ENCODE peak calls at places on chromosomes 4 and X, in five cellular contexts. One of them, this sample, is unnamed.

GRCh38 chr4:152166567-152166966 is 369.3 kb downstream of the FBXW7 start:
- DNase-seq in GM20000: no peak
- DNase-seq in WERI-Rb-1: no peak
- DNase-seq in HepG2: no peak
- DNase-seq in psoas muscle: no peak
- DNase-seq in this sample: peak; percentile 79

GRCh38 chrX:26789751-26790150 is 573.8 kb downstream of the MAGEB5 start:
- DNase-seq in GM20000: no peak
- DNase-seq in WERI-Rb-1: no peak
- DNase-seq in HepG2: no peak
- DNase-seq in psoas muscle: no peak
- DNase-seq in this sample: no peak

GRCh38 chrX:69189972-69190371 is 24.7 kb upstream of the PJA1 start:
- DNase-seq in GM20000: no peak
- DNase-seq in WERI-Rb-1: no peak
- DNase-seq in HepG2: no peak
- DNase-seq in psoas muscle: no peak
- DNase-seq in this sample: no peak

GRCh38 chr4:113328514-113328913 is 279.1 kb downstream of the ANK2 start:
- DNase-seq in GM20000: no peak
- DNase-seq in WERI-Rb-1: peak; percentile 52
- DNase-seq in HepG2: peak; percentile 15
- DNase-seq in psoas muscle: no peak
- DNase-seq in this sample: peak; percentile 18

GRCh38 chr4:99968330-99968729 is 18.3 kb upstream of the H2AZ1 start:
- DNase-seq in GM20000: no peak
- DNase-seq in WERI-Rb-1: no peak
- DNase-seq in HepG2: no peak
- DNase-seq in psoas muscle: no peak
- DNase-seq in this sample: no peak

GRCh38 chr4:139256349-139256748 is 23.7 kb downstream of the MGARP start:
- DNase-seq in GM20000: no peak
- DNase-seq in WERI-Rb-1: no peak
- DNase-seq in HepG2: no peak
- DNase-seq in psoas muscle: no peak
- DNase-seq in this sample: no peak

GRCh38 chrX:129622757-129623301 is 31.9 kb downstream of the APLN start:
- DNase-seq in GM20000: no peak
- DNase-seq in WERI-Rb-1: no peak
- DNase-seq in HepG2: no peak
- DNase-seq in psoas muscle: no peak
- DNase-seq in this sample: no peak

GRCh38 chr4:102828497-102828808 is 1.1 kb upstream of the UBE2D3 start:
- DNase-seq in GM20000: no peak
- DNase-seq in WERI-Rb-1: no peak
- DNase-seq in HepG2: no peak
- DNase-seq in psoas muscle: no peak
- DNase-seq in this sample: no peak

GRCh38 chr4:8082517-8083055 is 76.0 kb downstream of the ABLIM2 start:
- DNase-seq in GM20000: no peak
- DNase-seq in WERI-Rb-1: no peak
- DNase-seq in HepG2: no peak
- DNase-seq in psoas muscle: peak; percentile 7
- DNase-seq in this sample: no peak

GRCh38 chrX:111040377-111041017 is 55.5 kb upstream of the PAK3 start:
- DNase-seq in GM20000: no peak
- DNase-seq in WERI-Rb-1: no peak
- DNase-seq in HepG2: no peak
- DNase-seq in psoas muscle: no peak
- DNase-seq in this sample: no peak

DNA sequence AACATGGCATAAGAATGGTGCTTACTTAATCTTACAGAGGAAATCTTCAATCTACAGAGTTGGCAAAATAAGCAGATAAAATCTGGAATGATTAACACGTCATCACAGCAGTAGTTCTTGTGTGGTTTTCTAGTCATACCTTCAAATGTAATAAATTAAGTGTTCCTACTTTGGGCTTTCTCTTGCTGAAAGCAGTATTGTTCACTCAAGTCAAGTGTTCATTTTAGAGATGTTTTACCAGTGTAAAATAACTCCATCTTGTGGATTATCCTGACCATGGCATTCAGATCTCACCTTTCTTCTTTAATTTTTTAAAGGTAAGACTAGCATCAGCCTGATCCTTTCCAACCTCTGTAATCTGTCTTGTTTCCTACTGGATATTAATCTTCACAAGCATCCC is 72.9 kb downstream of the ADAMTS3 start:
- DNase-seq in GM20000: no peak
- DNase-seq in WERI-Rb-1: no peak
- DNase-seq in HepG2: no peak
- DNase-seq in psoas muscle: no peak
- DNase-seq in this sample: no peak
- TF ChIP-seq CTCF in GM20000: no peak
- TF ChIP-seq CTCF in WERI-Rb-1: no peak
- TF ChIP-seq CTCF in HepG2: no peak
- TF ChIP-seq CTCF in psoas muscle: no peak
- TF ChIP-seq CTCF in this sample: no peak

GRCh38 chr4:162959056-162959455 is 207.6 kb downstream of the NAF1 start:
- DNase-seq in GM20000: peak; percentile 8
- DNase-seq in WERI-Rb-1: peak; percentile 61
- DNase-seq in HepG2: no peak
- DNase-seq in psoas muscle: no peak
- DNase-seq in this sample: peak; percentile 5
- TF ChIP-seq CTCF in GM20000: peak; percentile 2
- TF ChIP-seq CTCF in WERI-Rb-1: peak; percentile 69
- TF ChIP-seq CTCF in HepG2: peak; percentile 45
- TF ChIP-seq CTCF in psoas muscle: peak; percentile 12
- TF ChIP-seq CTCF in this sample: no peak

GRCh38 chr4:183727482-183727881 is 68.4 kb downstream of the TRAPPC11 start:
- DNase-seq in GM20000: no peak
- DNase-seq in WERI-Rb-1: no peak
- DNase-seq in HepG2: peak; percentile 69
- DNase-seq in psoas muscle: no peak
- DNase-seq in this sample: no peak

GRCh38 chr4:183718876-183719275 is 59.8 kb downstream of the TRAPPC11 start:
- DNase-seq in GM20000: no peak
- DNase-seq in WERI-Rb-1: no peak
- DNase-seq in HepG2: peak; percentile 26
- DNase-seq in psoas muscle: no peak
- DNase-seq in this sample: no peak

GRCh38 chr4:183723561-183724228 is 64.6 kb downstream of the TRAPPC11 start:
- DNase-seq in GM20000: no peak
- DNase-seq in WERI-Rb-1: no peak
- DNase-seq in HepG2: peak; percentile 64
- DNase-seq in psoas muscle: no peak
- DNase-seq in this sample: no peak

GRCh38 chr4:183721207-183722081 is 62.4 kb downstream of the TRAPPC11 start:
- DNase-seq in GM20000: peak; percentile 63
- DNase-seq in WERI-Rb-1: no peak
- DNase-seq in HepG2: peak; percentile 96
- DNase-seq in psoas muscle: peak; percentile 66
- DNase-seq in this sample: peak; percentile 23

DNA sequence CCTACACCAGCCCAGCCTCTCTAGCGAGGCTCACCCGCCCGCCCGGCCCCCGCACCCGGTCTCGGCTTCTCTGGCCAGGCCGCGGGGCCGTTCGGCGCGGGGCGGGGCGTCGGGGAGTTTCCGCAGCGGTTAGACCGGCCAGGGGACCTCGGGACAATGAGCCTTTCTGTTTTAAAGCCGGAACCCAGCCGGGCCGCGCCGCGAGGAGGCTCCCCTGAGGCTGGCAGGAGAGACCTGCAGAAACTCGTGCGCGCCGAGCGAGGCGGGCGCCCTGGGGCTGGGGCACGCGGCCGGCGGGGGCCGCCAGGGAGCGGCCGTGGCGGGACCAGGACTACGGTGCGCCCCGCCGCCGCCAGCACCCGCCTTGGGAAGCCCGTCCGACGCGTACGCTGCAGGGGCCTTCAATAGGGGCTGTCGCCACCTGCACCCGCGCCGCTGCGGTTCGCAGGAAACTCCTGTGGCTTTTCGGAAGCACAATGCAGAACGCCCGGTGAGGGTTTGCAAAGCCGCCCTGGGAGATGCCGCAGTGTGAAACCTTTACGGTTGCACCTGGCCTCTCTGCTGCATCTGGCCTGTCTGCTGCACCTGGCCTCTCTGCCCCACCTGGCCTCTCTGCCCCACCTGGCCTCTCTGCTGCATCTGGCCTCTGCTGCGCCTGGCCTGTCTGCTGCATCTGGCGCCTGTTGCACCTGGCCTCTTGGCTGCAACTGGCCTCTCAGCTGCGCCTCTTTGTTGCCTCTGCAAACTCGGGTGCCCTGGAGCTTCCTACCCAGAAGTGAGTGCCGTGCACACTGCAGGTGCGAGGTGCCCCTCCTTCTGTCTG is 63.9 kb downstream of the TRAPPC11 start:
- DNase-seq in GM20000: peak; percentile 89
- DNase-seq in WERI-Rb-1: peak; percentile 78
- DNase-seq in HepG2: no peak
- DNase-seq in psoas muscle: peak; percentile 52
- DNase-seq in this sample: peak; percentile 76
- TF ChIP-seq CTCF in GM20000: no peak
- TF ChIP-seq CTCF in WERI-Rb-1: no peak
- TF ChIP-seq CTCF in HepG2: no peak
- TF ChIP-seq CTCF in psoas muscle: no peak
- TF ChIP-seq CTCF in this sample: no peak

DNA sequence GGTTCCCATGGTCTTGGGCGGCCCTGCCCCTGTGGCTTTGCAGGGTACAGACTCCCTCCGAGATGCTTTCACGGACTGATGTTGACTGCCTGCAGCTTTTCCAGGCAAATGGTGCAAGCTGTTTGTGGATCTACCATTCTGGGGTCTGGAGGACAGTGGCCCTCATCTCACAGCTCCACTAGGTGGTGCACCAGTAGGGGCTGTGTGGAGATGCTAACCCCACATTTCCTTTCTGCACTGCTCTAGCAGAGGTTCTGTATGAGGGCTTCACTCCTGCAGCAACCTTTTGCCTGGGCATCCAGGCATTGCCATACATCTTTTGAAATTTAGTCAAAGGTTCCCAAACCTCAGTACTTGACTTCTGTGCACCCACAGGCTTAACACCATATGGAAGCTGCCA is 176.1 kb downstream of the DCAF12L1 start:
- DNase-seq in GM20000: no peak
- DNase-seq in WERI-Rb-1: no peak
- DNase-seq in HepG2: no peak
- DNase-seq in psoas muscle: no peak
- DNase-seq in this sample: no peak
- TF ChIP-seq CTCF in GM20000: no peak
- TF ChIP-seq CTCF in WERI-Rb-1: peak; percentile 23
- TF ChIP-seq CTCF in HepG2: no peak
- TF ChIP-seq CTCF in psoas muscle: no peak
- TF ChIP-seq CTCF in this sample: no peak

DNA sequence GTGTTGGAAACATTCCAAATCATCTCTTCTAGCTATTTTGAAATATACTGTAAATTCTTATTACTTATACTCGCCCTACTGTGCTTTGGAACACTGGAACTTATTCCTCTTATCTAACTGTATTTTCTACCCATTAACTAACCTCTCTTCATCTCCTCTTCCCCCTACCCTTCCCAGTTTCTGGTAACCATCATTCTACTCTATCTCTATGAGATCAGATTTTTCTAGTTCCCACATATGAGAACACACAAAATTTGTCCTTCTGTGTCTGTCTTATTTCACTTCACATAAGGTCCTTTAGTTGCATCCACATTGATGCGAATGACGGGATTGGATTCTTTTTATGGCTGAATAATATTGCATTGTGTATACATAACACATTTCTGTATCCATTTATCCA is 1003.8 kb upstream of the INTU start:
- DNase-seq in GM20000: no peak
- DNase-seq in WERI-Rb-1: no peak
- DNase-seq in HepG2: no peak
- DNase-seq in psoas muscle: no peak
- DNase-seq in this sample: no peak
- TF ChIP-seq CTCF in GM20000: no peak
- TF ChIP-seq CTCF in WERI-Rb-1: no peak
- TF ChIP-seq CTCF in HepG2: no peak
- TF ChIP-seq CTCF in psoas muscle: no peak
- TF ChIP-seq CTCF in this sample: no peak

DNA sequence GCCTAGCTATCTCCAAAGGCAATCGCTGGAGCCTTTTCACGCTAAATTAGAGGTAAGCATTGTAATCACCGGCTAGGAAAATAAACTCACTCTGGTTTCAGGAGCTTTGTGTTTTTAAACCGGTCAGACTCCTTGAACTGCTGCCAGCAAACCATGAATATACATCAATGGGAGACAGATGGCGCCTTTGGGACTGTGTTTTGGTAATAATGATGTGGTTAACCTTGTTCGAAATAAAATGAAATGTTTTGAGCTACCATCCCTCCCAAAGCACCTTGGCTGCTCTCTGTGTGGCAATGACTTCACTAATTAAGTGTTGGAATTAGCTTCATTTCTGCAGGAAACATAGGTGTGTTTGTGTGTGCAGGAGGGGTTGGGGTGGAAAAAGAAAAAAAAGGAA is 65.3 kb downstream of the CLNK start:
- DNase-seq in GM20000: no peak
- DNase-seq in WERI-Rb-1: no peak
- DNase-seq in HepG2: no peak
- DNase-seq in psoas muscle: no peak
- DNase-seq in this sample: no peak
- TF ChIP-seq CTCF in GM20000: no peak
- TF ChIP-seq CTCF in WERI-Rb-1: no peak
- TF ChIP-seq CTCF in HepG2: no peak
- TF ChIP-seq CTCF in psoas muscle: no peak
- TF ChIP-seq CTCF in this sample: no peak

DNA sequence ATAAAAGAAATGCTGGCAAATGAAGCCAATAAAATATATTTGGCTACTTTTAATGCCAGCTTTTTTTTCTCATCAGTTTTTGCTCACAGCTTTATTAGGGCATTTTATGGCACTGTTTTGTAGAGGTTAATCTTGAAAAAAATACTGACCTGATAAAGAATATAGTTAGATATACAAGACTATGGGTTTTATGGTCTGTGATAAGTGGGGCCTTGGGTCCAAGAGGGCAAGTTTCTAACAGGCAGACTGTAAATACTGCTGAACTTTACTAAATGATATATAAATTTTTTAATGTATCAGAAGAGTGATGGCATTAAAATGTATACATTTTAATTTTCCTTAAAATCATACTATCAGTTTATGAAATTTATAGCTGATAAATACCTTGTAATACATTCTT is 146.4 kb downstream of the TLL1 start:
- DNase-seq in GM20000: no peak
- DNase-seq in WERI-Rb-1: no peak
- DNase-seq in HepG2: no peak
- DNase-seq in psoas muscle: no peak
- DNase-seq in this sample: no peak
- TF ChIP-seq CTCF in GM20000: no peak
- TF ChIP-seq CTCF in WERI-Rb-1: no peak
- TF ChIP-seq CTCF in HepG2: no peak
- TF ChIP-seq CTCF in psoas muscle: no peak
- TF ChIP-seq CTCF in this sample: no peak

GRCh38 chrX:149539283-149540132 is 1.3 kb upstream of the EOLA1 start:
- DNase-seq in GM20000: peak; percentile 70
- DNase-seq in WERI-Rb-1: peak; percentile 88
- DNase-seq in HepG2: peak; percentile 81
- DNase-seq in psoas muscle: peak; percentile 86
- DNase-seq in this sample: peak; percentile 82

GRCh38 chrX:149540133-149540620 is 635 bp upstream of the EOLA1 start:
- DNase-seq in GM20000: peak; percentile 84
- DNase-seq in WERI-Rb-1: peak; percentile 90
- DNase-seq in HepG2: peak; percentile 70
- DNase-seq in psoas muscle: peak; percentile 93
- DNase-seq in this sample: peak; percentile 90

GRCh38 chrX:149540621-149541520 is at the start of gene EOLA1:
- DNase-seq in GM20000: peak; percentile 55
- DNase-seq in WERI-Rb-1: peak; percentile 89
- DNase-seq in HepG2: peak; percentile 92
- DNase-seq in psoas muscle: peak; percentile 87
- DNase-seq in this sample: peak; percentile 26

GRCh38 chrX:149541521-149542047 is 772 bp downstream of the EOLA1 start:
- DNase-seq in GM20000: no peak
- DNase-seq in WERI-Rb-1: no peak
- DNase-seq in HepG2: no peak
- DNase-seq in psoas muscle: no peak
- DNase-seq in this sample: no peak
- TF ChIP-seq CTCF in GM20000: no peak
- TF ChIP-seq CTCF in WERI-Rb-1: no peak
- TF ChIP-seq CTCF in HepG2: no peak
- TF ChIP-seq CTCF in psoas muscle: no peak
- TF ChIP-seq CTCF in this sample: no peak